ENCODE peak calls at places on chromosomes 5 and 9, in eight cellular contexts. V is HEK293T, X is AG08395, I is AG10803, P is B cell, E is occipital lobe, N is adrenal gland, Z is GM12865. K is an unnamed sample.

GRCh38 chr9:95815153-95815552 is 60.3 kb upstream of the ERCC6L2 start:
- DNase-seq in E (no peak), N (no peak), P (no peak), X (no peak), Z (no peak), I (no peak), V (no peak), K (no peak)

GRCh38 chr9:137449931-137450537 is 8.9 kb upstream of the ENTPD8 start:
- DNase-seq in V (no peak), P (no peak), X (no peak), Z (no peak), I (no peak), N (no peak), E (no peak), K (no peak)

GRCh38 chr9:10079284-10079964 is 533.4 kb downstream of the PTPRD start:
- DNase-seq in X (no peak), I (no peak), N (no peak), P (no peak), Z (no peak), E (no peak), V (no peak), K (no peak)

GRCh38 chr5:172700686-172701324 is 59.7 kb downstream of the NEURL1B start:
- DNase-seq in E (no peak), Z (no peak), N (no peak), X (no peak), P (no peak), I (no peak), V (no peak), K (no peak)

GRCh38 chr5:10073705-10074104 is 176.0 kb downstream of the ATPSCKMT start:
- DNase-seq in X (no peak), E (no peak), N (no peak), P (no peak), I (no peak), Z (no peak), V (no peak), K (no peak)

GRCh38 chr9:119029876-119030275 is 339.4 kb downstream of the BRINP1 start:
- DNase-seq in P (no peak), E (no peak), N (no peak), V (no peak), X (no peak), Z (no peak), I (no peak), K (no peak)

GRCh38 chr5:67771221-67771620 is 444.3 kb upstream of the PIK3R1 start:
- DNase-seq in E (no peak), X (no peak), I (no peak), P (no peak), V (no peak), N (no peak), Z (no peak), K (no peak)

GRCh38 chr5:9775339-9775738 is 145.2 kb upstream of the TAS2R1 start:
- DNase-seq in X (no peak), P (no peak), E (no peak), V (no peak), N (no peak), Z (no peak), I (peak; percentile 48), K (no peak)

GRCh38 chr5:140821375-140822280 is at the start of gene PCDHA5:
- DNase-seq in E (no peak), Z (peak; percentile 10), P (no peak), V (peak; percentile 42), X (no peak), I (peak; percentile 4), N (no peak), K (peak; percentile 47)

GRCh38 chr9:136088939-136089696 is 6.0 kb downstream of the NACC2 start:
- DNase-seq in E (no peak), X (no peak), N (peak; percentile 9), I (no peak), V (no peak), Z (no peak), P (peak; percentile 4), K (no peak)

GRCh38 chr9:116543731-116544400 is 143.2 kb upstream of the TRIM32 start:
- DNase-seq in V (no peak), P (no peak), N (no peak), I (peak; percentile 90), Z (no peak), E (no peak), X (peak; percentile 84), K (no peak)